ENCODE peak calls at places on chromosomes 13 and 19, in ten cellular contexts. T, J, F, I, L, Y, P, B, W and E are unnamed samples.

GRCh38 chr13:76791290-76791664 is 94.9 kb downstream of the KCTD12 start:
- DNase-seq in T (no peak), J (no peak), F (no peak), I (peak; percentile 22), L (no peak), Y (no peak), P (no peak), B (peak; percentile 1), W (no peak), E (peak; percentile 36)

GRCh38 chr13:109274188-109274821 is 512.1 kb downstream of the IRS2 start:
- DNase-seq in T (no peak), J (peak; percentile 88), F (no peak), I (peak; percentile 96), L (no peak), Y (no peak), P (no peak), B (peak; percentile 50), W (no peak), E (peak; percentile 93)

GRCh38 chr19:6424939-6425731 is 524 bp upstream of the KHSRP start:
- DNase-seq in T (peak; percentile 100), J (peak; percentile 100), F (peak; percentile 99), I (peak; percentile 100), L (peak; percentile 100), Y (peak; percentile 100), P (peak; percentile 100), B (peak; percentile 100), W (peak; percentile 100), E (peak; percentile 100)

GRCh38 chr19:29766100-29766499 is 45.7 kb upstream of the CCNE1 start:
- DNase-seq in T (no peak), J (no peak), F (no peak), I (no peak), L (no peak), Y (no peak), P (no peak), B (no peak), W (no peak), E (no peak)

GRCh38 chr13:113398963-113399754 is 35.2 kb upstream of the GRTP1 start:
- DNase-seq in T (no peak), J (peak; percentile 43), F (no peak), I (peak; percentile 73), L (peak; percentile 67), Y (peak; percentile 48), P (no peak), B (no peak), W (no peak), E (no peak)

GRCh38 chr19:10431254-10431942 is 11.1 kb downstream of the PDE4A start:
- DNase-seq in T (no peak), J (no peak), F (no peak), I (no peak), L (no peak), Y (no peak), P (no peak), B (no peak), W (no peak), E (no peak)

GRCh38 chr13:60158321-60158801 is 5.4 kb downstream of the DIAPH3 start:
- DNase-seq in T (no peak), J (no peak), F (no peak), I (no peak), L (no peak), Y (no peak), P (no peak), B (no peak), W (no peak), E (no peak)

GRCh38 chr13:92842145-92842544 is 384.5 kb upstream of the GPC6 start:
- DNase-seq in T (no peak), J (peak; percentile 89), F (no peak), I (peak; percentile 95), L (peak; percentile 70), Y (peak; percentile 8), P (peak; percentile 46), B (no peak), W (no peak), E (peak; percentile 93)

GRCh38 chr13:44755872-44756271 is 179.7 kb upstream of the TSC22D1 start:
- DNase-seq in T (no peak), J (peak; percentile 31), F (no peak), I (peak; percentile 40), L (no peak), Y (peak; percentile 39), P (no peak), B (no peak), W (no peak), E (peak; percentile 49)

DNA sequence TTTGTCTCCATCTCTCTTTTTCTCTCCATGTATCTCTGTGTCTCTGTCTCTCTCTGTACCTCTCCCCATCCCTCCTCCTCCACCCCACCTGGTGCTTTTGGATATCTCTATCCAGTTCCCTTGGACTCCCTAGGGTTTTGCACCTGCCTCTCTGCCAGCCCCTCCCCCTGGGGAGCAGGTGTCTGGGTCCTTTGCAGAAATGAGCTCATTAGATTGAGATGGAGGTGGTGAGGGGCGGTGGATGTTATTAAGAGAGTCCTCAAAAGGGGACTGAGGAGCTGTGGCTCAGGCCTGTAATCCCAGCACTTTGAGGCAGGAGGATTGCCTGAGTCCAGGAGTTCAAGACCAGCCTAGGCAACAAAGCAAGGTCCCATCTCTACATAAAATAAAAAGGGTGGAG is 2.1 kb downstream of the KCNN4 start:
- DNase-seq in T (no peak), J (no peak), F (no peak), I (no peak), L (no peak), Y (no peak), P (no peak), B (no peak), W (no peak), E (no peak)
- H3K4me3 ChIP-seq in T (no peak overlapping the region), J (no peak overlapping the region), F (no peak overlapping the region), I (no peak overlapping the region), L (no peak overlapping the region), Y (no peak overlapping the region), P (no peak overlapping the region), B (no peak overlapping the region), W (no peak overlapping the region), E (no peak overlapping the region)

GRCh38 chr19:50258918-50259372 is 55.5 kb downstream of the MYH14 start:
- DNase-seq in T (no peak), J (no peak), F (peak; percentile 23), I (no peak), L (no peak), Y (no peak), P (no peak), B (peak; percentile 36), W (no peak), E (no peak)
- TF ChIP-seq CTCF in T (no peak), J (peak; percentile 41), F (peak; percentile 58), I (no peak), L (peak; percentile 34), Y (peak; percentile 42), P (peak; percentile 57), B (peak; percentile 91), W (peak; percentile 38), E (peak; percentile 45)

DNA sequence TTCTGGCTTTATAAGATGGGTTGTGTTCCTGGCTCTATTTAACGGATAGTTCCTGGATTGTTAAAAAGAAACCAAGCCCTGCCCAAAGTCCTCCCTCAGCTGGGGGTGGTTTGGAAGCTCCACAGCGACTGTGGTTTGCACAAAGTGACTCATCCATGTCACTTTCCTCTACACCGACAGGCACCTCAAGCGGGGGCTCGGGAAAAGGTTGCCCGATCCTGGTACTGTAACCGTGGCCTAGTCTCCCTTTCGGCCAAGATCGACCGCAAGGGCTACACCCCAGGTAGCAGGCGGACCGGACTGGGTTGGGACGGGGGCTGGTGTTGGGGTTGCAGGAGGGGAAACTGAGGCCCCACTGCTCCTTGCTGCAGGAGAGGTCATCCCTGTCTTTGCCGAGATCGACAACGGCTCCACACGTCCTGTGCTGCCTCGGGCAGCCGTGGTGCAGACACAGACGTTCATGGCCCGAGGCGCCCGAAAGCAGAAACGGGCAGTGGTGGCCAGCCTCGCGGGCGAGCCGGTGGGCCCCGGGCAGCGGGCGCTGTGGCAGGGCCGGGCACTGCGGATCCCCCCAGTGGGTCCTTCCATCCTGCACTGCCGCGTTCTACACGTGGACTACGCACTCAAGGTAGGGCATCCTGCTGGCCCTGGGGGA is 1.6 kb downstream of the ARRDC2 start:
- DNase-seq in T (no peak), J (no peak), F (no peak), I (peak; percentile 31), L (no peak), Y (no peak), P (no peak), B (no peak), W (no peak), E (peak; percentile 31)
- H3K4me3 ChIP-seq in T (peak overlapping the region; percentile 70), J (no peak overlapping the region), F (no peak overlapping the region), I (peak overlapping the region; percentile 75), L (peak overlapping the region; percentile 78), Y (no peak overlapping the region), P (no peak overlapping the region), B (no peak overlapping the region), W (peak overlapping the region; percentile 76), E (peak overlapping the region; percentile 17)

DNA sequence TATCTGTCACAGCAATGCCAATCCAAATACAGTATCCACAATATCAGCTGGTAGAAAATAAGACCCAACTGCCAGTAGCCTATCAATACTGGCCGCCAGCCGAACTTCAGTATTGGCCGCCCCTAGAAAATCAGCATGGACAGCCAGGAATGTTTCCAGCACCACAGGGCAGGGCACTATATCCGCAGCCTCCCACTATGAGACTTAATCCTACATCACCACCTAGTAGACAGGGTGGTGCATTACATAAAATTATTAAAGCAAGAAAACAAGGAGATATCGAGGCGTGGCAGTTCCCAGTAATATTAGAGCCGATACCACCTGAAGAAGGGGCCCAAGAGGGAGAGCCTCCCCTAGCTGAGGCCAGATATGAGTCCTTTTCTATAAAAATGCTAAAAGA is 111.3 kb downstream of the ZNF486 start:
- DNase-seq in T (no peak), J (peak; percentile 9), F (no peak), I (no peak), L (no peak), Y (no peak), P (no peak), B (no peak), W (no peak), E (no peak)
- TF ChIP-seq CTCF in T (peak; percentile 49), J (no peak), F (no peak), I (no peak), L (peak; percentile 35), Y (no peak), P (no peak), B (no peak), W (no peak), E (peak; percentile 41)